ENCODE peak calls at places on chromosomes 2 and 18, in five cellular contexts. O is NAMALWA; I is pancreas; P is T-helper 22 cell; V is activated CD4-positive, alpha-beta T cell treated with anti-CD3 and anti-CD28 coated beads, Interleukin-2, amount 10 ng/mL, durations not matched to agents 7 days and 5 days. T is an unnamed sample.

GRCh38 chr2:150165479-150165878 is 322.0 kb downstream of the RND3 start:
- DNase-seq in O (no peak), I (no peak), P (no peak), V (no peak), T (no peak)

GRCh38 chr2:163471947-163472346 is 263.9 kb downstream of the FIGN start:
- DNase-seq in O (no peak), I (no peak), P (no peak), V (no peak), T (no peak)

GRCh38 chr18:2920546-2921343 is 73.9 kb downstream of the EMILIN2 start:
- DNase-seq in O (no peak), I (no peak), P (no peak), V (no peak), T (no peak)

GRCh38 chr2:65227035-65227470 is 578 bp upstream of the ACTR2 start:
- DNase-seq in O (peak), I (peak), P (no peak), V (no peak), T (no peak)

GRCh38 chr2:155427470-155427869 is 729.0 kb downstream of the KCNJ3 start:
- DNase-seq in O (no peak), I (no peak), P (no peak), V (no peak), T (no peak)

GRCh38 chr2:213202006-213202405 is 50.6 kb upstream of the IKZF2 start:
- DNase-seq in O (no peak), I (no peak), P (no peak), V (no peak), T (no peak)

GRCh38 chr2:236580746-236581355 is 11.2 kb downstream of the ACKR3 start:
- DNase-seq in O (no peak), I (no peak), P (no peak), V (no peak), T (no peak)

GRCh38 chr2:43634604-43635306 is 2.3 kb upstream of the PLEKHH2 start:
- DNase-seq in O (peak), I (no peak), P (no peak), V (no peak), T (no peak)

GRCh38 chr2:79960035-79960725 is 344.4 kb downstream of the LRRTM1 start:
- DNase-seq in O (no peak), I (no peak), P (no peak), V (no peak), T (no peak)

GRCh38 chr2:57549642-57550102 is 496.9 kb upstream of the VRK2 start:
- DNase-seq in O (peak), I (no peak), P (no peak), V (no peak), T (no peak)

GRCh38 chr2:74041182-74041581 is 56.5 kb downstream of the TET3 start:
- DNase-seq in O (no peak), I (no peak), P (no peak), V (no peak), T (no peak)

GRCh38 chr18:50658601-50659000 is 98.7 kb downstream of the MAPK4 start:
- DNase-seq in O (no peak), I (no peak), P (no peak), V (no peak), T (no peak)

GRCh38 chr18:37176307-37176934 is 347.5 kb downstream of the KIAA1328 start:
- DNase-seq in O (no peak), I (no peak), P (no peak), V (no peak), T (no peak)

GRCh38 chr18:44178476-44178875 is 502.2 kb upstream of the SETBP1 start:
- DNase-seq in O (no peak), I (peak), P (no peak), V (no peak), T (no peak)

GRCh38 chr18:62999392-62999791 is 284.1 kb downstream of the PHLPP1 start:
- DNase-seq in O (no peak), I (no peak), P (no peak), V (no peak), T (no peak)

GRCh38 chr2:85470850-85471800 is 52.6 kb downstream of the SH2D6 start:
- DNase-seq in O (no peak), I (peak), P (no peak), V (no peak), T (no peak)

GRCh38 chr2:84459944-84460429 is 907 bp upstream of the SUCLG1 start:
- DNase-seq in O (no peak), I (no peak), P (no peak), V (no peak), T (no peak)

GRCh38 chr2:2061091-2061696 is 269.9 kb downstream of the MYT1L start:
- DNase-seq in O (no peak), I (no peak), P (no peak), V (no peak), T (no peak)

GRCh38 chr18:68734311-68734710 is 19.4 kb upstream of the TMX3 start:
- DNase-seq in O (no peak), I (no peak), P (no peak), V (no peak), T (no peak)

GRCh38 chr2:176096243-176096985 is 3.2 kb upstream of the HOXD12 start:
- DNase-seq in O (no peak), I (no peak), P (no peak), V (no peak), T (no peak)

GRCh38 chr2:30267576-30267975 is 36.2 kb downstream of the LBH start:
- DNase-seq in O (no peak), I (no peak), P (no peak), V (peak), T (no peak)

GRCh38 chr2:67625671-67626070 is 228.5 kb downstream of the ETAA1 start:
- DNase-seq in O (no peak), I (no peak), P (no peak), V (no peak), T (no peak)

GRCh38 chr2:238939074-238939473 is 91.2 kb downstream of the TWIST2 start:
- DNase-seq in O (no peak), I (no peak), P (no peak), V (no peak), T (no peak)

GRCh38 chr2:118882693-118883336 is 35.4 kb upstream of the EN1 start:
- DNase-seq in O (peak), I (peak), P (peak), V (peak), T (peak)

GRCh38 chr2:166516712-166517303 is 22.8 kb upstream of the SCN7A start:
- DNase-seq in O (peak), I (no peak), P (no peak), V (no peak), T (no peak)

GRCh38 chr18:2914844-2915243 is 68.0 kb downstream of the EMILIN2 start:
- DNase-seq in O (no peak), I (no peak), P (no peak), V (no peak), T (no peak)

GRCh38 chr18:59902993-59903610 is 3.3 kb downstream of the PMAIP1 start:
- DNase-seq in O (peak), I (no peak), P (no peak), V (no peak), T (no peak)

GRCh38 chr18:47968721-47969120 is 38.3 kb upstream of the SMAD2 start:
- DNase-seq in O (no peak), I (no peak), P (no peak), V (no peak), T (no peak)

GRCh38 chr2:125185691-125186270 is 1160.7 kb downstream of the CNTNAP5 start:
- DNase-seq in O (no peak), I (no peak), P (no peak), V (no peak), T (no peak)

GRCh38 chr2:217801115-217801531 is 201.7 kb downstream of the TNS1 start:
- DNase-seq in O (no peak), I (no peak), P (no peak), V (no peak), T (no peak)

GRCh38 chr2:108938069-108938710 is 50.8 kb downstream of the EDAR start:
- DNase-seq in O (peak), I (no peak), P (no peak), V (peak), T (no peak)

GRCh38 chr2:193743089-193743488 is 1548.4 kb upstream of the TMEFF2 start:
- DNase-seq in O (no peak), I (no peak), P (no peak), V (no peak), T (no peak)

GRCh38 chr2:119255760-119256573 is 32.3 kb downstream of the STEAP3 start:
- DNase-seq in O (no peak), I (no peak), P (no peak), V (no peak), T (no peak)

GRCh38 chr2:216683846-216684245 is 11.5 kb downstream of the IGFBP5 start:
- DNase-seq in O (peak), I (no peak), P (no peak), V (no peak), T (no peak)

GRCh38 chr2:236644502-236644911 is 74.9 kb downstream of the ACKR3 start:
- DNase-seq in O (no peak), I (no peak), P (no peak), V (no peak), T (no peak)

GRCh38 chr2:73982140-73982617 is 2.5 kb upstream of the TET3 start:
- DNase-seq in O (no peak), I (no peak), P (no peak), V (no peak), T (no peak)

GRCh38 chr18:45208164-45208563 is 407.1 kb upstream of the SLC14A2 start:
- DNase-seq in O (no peak), I (no peak), P (no peak), V (no peak), T (no peak)

GRCh38 chr2:45446016-45446415 is 165.1 kb downstream of the SRBD1 start:
- DNase-seq in O (no peak), I (no peak), P (no peak), V (no peak), T (no peak)

GRCh38 chr2:120108749-120109148 is 95.9 kb downstream of the EPB41L5 start:
- DNase-seq in O (peak), I (no peak), P (no peak), V (no peak), T (no peak)